ENCODE peak calls at places on chromosomes 16 and 17, in seven cellular contexts. K, E, H, F, L, C and Y are unnamed samples.

GRCh38 chr17:41520821-41521521 is 2.3 kb upstream of the KRT15 start:
- DNase-seq in K (no peak), E (no peak), H (no peak), F (no peak), L (no peak), C (no peak), Y (no peak)

GRCh38 chr17:36534117-36534880 is at the start of gene MYO19:
- DNase-seq in K (peak; percentile 69), E (peak; percentile 43), H (peak; percentile 91), F (peak; percentile 75), L (peak; percentile 70), C (peak; percentile 72), Y (peak; percentile 60)

GRCh38 chr16:85354623-85355514 is 242.6 kb upstream of the CIBAR2 start:
- DNase-seq in K (peak; percentile 72), E (peak; percentile 94), H (no peak), F (no peak), L (no peak), C (no peak), Y (no peak)

GRCh38 chr16:17194190-17194780 is 276.5 kb downstream of the XYLT1 start:
- DNase-seq in K (peak; percentile 41), E (no peak), H (peak; percentile 74), F (peak; percentile 87), L (peak; percentile 72), C (peak; percentile 65), Y (peak; percentile 18)

GRCh38 chr16:28069921-28070794 is 6.6 kb upstream of the GSG1L start:
- DNase-seq in K (no peak), E (no peak), H (no peak), F (no peak), L (no peak), C (no peak), Y (no peak)

GRCh38 chr16:19338335-19338734 is 52.8 kb downstream of the CLEC19A start:
- DNase-seq in K (no peak), E (no peak), H (no peak), F (no peak), L (no peak), C (no peak), Y (no peak)

GRCh38 chr16:85126731-85127662 is 14.7 kb upstream of the CIBAR2 start:
- DNase-seq in K (no peak), E (peak; percentile 40), H (no peak), F (peak; percentile 45), L (no peak), C (no peak), Y (no peak)

GRCh38 chr16:11386791-11387546 is 41.7 kb downstream of the RMI2 start:
- DNase-seq in K (peak; percentile 69), E (no peak), H (peak; percentile 69), F (peak; percentile 86), L (no peak), C (peak; percentile 57), Y (peak; percentile 56)

GRCh38 chr16:2044541-2044940 is 3.1 kb downstream of the NTHL1 start:
- DNase-seq in K (no peak), E (no peak), H (peak; percentile 79), F (no peak), L (no peak), C (no peak), Y (no peak)

GRCh38 chr17:70773210-70773609 is 603.9 kb downstream of the KCNJ2 start:
- DNase-seq in K (no peak), E (no peak), H (no peak), F (no peak), L (no peak), C (no peak), Y (no peak)

GRCh38 chr17:64420143-64420670 is 28.7 kb upstream of the MILR1 start:
- DNase-seq in K (no peak), E (peak; percentile 86), H (no peak), F (no peak), L (no peak), C (no peak), Y (no peak)

GRCh38 chr17:75876190-75876937 is 2.0 kb downstream of the TRIM47 start:
- DNase-seq in K (no peak), E (no peak), H (peak; percentile 78), F (peak; percentile 71), L (peak; percentile 70), C (peak; percentile 79), Y (no peak)

GRCh38 chr17:38766341-38766740 is 13.8 kb downstream of the PSMB3 start:
- DNase-seq in K (no peak), E (no peak), H (no peak), F (no peak), L (no peak), C (no peak), Y (no peak)

GRCh38 chr17:27608330-27609230 is 22.4 kb upstream of the LGALS9 start:
- DNase-seq in K (no peak), E (no peak), H (no peak), F (no peak), L (no peak), C (no peak), Y (no peak)

GRCh38 chr16:24950275-24950674 is 64.9 kb downstream of the ARHGAP17 start:
- DNase-seq in K (no peak), E (peak; percentile 62), H (no peak), F (no peak), L (no peak), C (no peak), Y (no peak)

GRCh38 chr17:27959382-27959709 is 66.2 kb upstream of the LYRM9 start:
- DNase-seq in K (no peak), E (no peak), H (no peak), F (no peak), L (no peak), C (no peak), Y (no peak)

GRCh38 chr17:42283241-42284019 is 4.9 kb upstream of the STAT5A start:
- DNase-seq in K (no peak), E (no peak), H (peak; percentile 32), F (no peak), L (peak; percentile 9), C (peak; percentile 22), Y (no peak)

GRCh38 chr17:1216209-1216937 is 36.6 kb upstream of the ABR start:
- DNase-seq in K (no peak), E (no peak), H (no peak), F (no peak), L (no peak), C (no peak), Y (no peak)

GRCh38 chr17:34892864-34893263 is 68.4 kb downstream of the CCT6B start:
- DNase-seq in K (peak; percentile 43), E (no peak), H (no peak), F (peak; percentile 71), L (no peak), C (no peak), Y (peak; percentile 28)

GRCh38 chr16:76125871-76126270 is 151.3 kb upstream of the CNTNAP4 start:
- DNase-seq in K (no peak), E (no peak), H (no peak), F (no peak), L (no peak), C (no peak), Y (no peak)

GRCh38 chr16:48901712-48902374 is 291.9 kb upstream of the N4BP1 start:
- DNase-seq in K (no peak), E (no peak), H (no peak), F (peak; percentile 16), L (no peak), C (no peak), Y (no peak)

DNA sequence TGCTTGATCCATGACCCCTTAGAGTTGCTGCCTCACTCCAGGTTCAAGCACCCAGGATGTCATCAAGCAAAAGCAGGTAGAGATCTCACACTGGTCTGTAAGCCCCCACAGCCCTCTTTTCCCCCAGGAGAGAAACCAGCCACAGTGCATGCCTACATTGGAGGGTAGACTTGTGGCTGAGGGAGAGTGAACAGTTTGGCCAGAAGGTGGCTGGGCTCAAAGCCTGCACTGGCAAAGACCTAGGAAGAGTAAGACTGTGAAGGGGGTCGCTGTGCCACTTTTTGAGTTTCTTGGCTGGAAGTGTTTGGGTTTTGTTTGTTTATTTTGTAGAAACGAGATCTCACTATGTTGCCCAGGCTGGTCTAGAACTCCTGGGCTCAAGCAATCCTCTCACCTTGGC is 28.5 kb downstream of the HOXB1 start:
- DNase-seq in K (no peak), E (no peak), H (no peak), F (no peak), L (no peak), C (no peak), Y (no peak)
- TF ChIP-seq CTCF in K (no peak), E (no peak), H (no peak), F (no peak), L (no peak), C (no peak), Y (no peak)

GRCh38 chr17:79043931-79044320 is 20.0 kb downstream of the C1QTNF1 start:
- DNase-seq in K (no peak), E (no peak), H (no peak), F (no peak), L (no peak), C (no peak), Y (no peak)
- TF ChIP-seq CTCF in K (no peak), E (no peak), H (no peak), F (no peak), L (no peak), C (no peak), Y (no peak)

GRCh38 chr16:71672125-71672524 is 46.1 kb downstream of the MARVELD3 start:
- DNase-seq in K (no peak), E (no peak), H (no peak), F (no peak), L (no peak), C (no peak), Y (no peak)

GRCh38 chr16:71675380-71675779 is 49.1 kb downstream of the PHLPP2 start:
- DNase-seq in K (no peak), E (no peak), H (no peak), F (no peak), L (no peak), C (no peak), Y (no peak)

GRCh38 chr16:71673190-71673956 is 47.4 kb downstream of the MARVELD3 start:
- DNase-seq in K (no peak), E (no peak), H (no peak), F (no peak), L (no peak), C (no peak), Y (no peak)

GRCh38 chr16:71674229-71674628 is 48.2 kb downstream of the MARVELD3 start:
- DNase-seq in K (no peak), E (no peak), H (no peak), F (no peak), L (no peak), C (no peak), Y (no peak)

DNA sequence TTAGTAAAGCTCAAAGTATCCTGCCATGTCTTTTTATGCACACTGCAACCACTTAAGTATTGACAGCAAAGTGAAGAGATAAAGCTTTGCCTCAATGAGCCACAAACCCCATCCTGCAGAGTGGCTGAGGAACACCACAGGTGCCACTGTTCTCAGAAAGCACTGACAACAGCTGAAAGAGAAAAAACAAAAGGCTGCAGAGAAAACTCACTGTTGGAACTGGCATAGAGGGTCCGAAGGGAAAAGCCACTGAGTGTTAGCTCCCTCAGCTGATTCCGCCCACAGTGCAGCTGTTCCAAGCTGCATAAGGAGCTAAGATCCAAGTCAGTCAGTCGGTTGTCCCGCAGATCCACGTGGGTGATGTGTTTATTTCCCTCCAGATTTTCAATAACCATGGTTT is 48.3 kb downstream of the PHLPP2 start:
- DNase-seq in K (no peak), E (no peak), H (no peak), F (no peak), L (no peak), C (no peak), Y (no peak)
- TF ChIP-seq CTCF in K (no peak), E (no peak), H (no peak), F (no peak), L (no peak), C (no peak), Y (no peak)

DNA sequence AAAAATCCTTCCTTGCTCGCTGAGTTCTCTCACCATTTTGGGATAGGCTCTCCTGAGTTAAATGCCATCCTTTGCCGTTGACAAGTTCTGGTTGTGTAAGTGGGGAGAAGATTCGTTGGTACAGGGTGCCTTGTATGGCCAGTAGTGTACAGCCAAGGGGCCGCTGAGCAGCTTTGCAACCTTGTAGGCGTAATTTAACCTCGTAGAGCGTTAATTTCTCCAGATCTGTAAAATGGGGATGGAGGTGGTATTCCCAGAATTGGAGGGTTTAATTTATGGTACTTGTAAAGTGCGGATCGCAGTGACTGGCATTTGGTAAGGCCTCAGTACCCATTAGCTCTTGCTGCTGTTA is 1.4 kb downstream of the ARSG start:
- DNase-seq in K (no peak), E (no peak), H (no peak), F (no peak), L (no peak), C (no peak), Y (no peak)
- TF ChIP-seq CTCF in K (no peak), E (no peak), H (no peak), F (no peak), L (no peak), C (no peak), Y (no peak)